ENCODE peak calls at places on chromosome 16, in nine cellular contexts. Q, E, O, C, P, J, A, L and S are unnamed samples.

GRCh38 chr16:76345093-76345735 is 68.0 kb downstream of the CNTNAP4 start:
- DNase-seq in Q (no peak), E (no peak), O (no peak), C (no peak), P (no peak), J (no peak), A (no peak), L (peak), S (no peak)

GRCh38 chr16:12436201-12436657 is 367.5 kb downstream of the CPPED1 start:
- DNase-seq in Q (no peak), E (no peak), O (no peak), C (no peak), P (no peak), J (no peak), A (no peak), L (no peak), S (no peak)

GRCh38 chr16:49510676-49511305 is 137.2 kb downstream of the C16orf78 start:
- DNase-seq in Q (no peak), E (no peak), O (no peak), C (no peak), P (no peak), J (no peak), A (no peak), L (no peak), S (no peak)

GRCh38 chr16:85923153-85924021 is 24.4 kb downstream of the IRF8 start:
- DNase-seq in Q (no peak), E (no peak), O (peak), C (no peak), P (no peak), J (no peak), A (peak), L (no peak), S (no peak)

GRCh38 chr16:3054965-3055733 is 8.8 kb downstream of the MMP25 start:
- DNase-seq in Q (no peak), E (no peak), O (no peak), C (no peak), P (no peak), J (no peak), A (no peak), L (no peak), S (no peak)

GRCh38 chr16:25018972-25019617 is 3.9 kb upstream of the ARHGAP17 start:
- DNase-seq in Q (no peak), E (no peak), O (no peak), C (no peak), P (no peak), J (no peak), A (no peak), L (no peak), S (no peak)

GRCh38 chr16:58022601-58023371 is 2.8 kb upstream of the MMP15 start:
- DNase-seq in Q (peak), E (no peak), O (peak), C (no peak), P (peak), J (no peak), A (no peak), L (peak), S (no peak)

GRCh38 chr16:14121135-14121534 is 50.0 kb downstream of the MRTFB start:
- DNase-seq in Q (no peak), E (no peak), O (no peak), C (no peak), P (no peak), J (no peak), A (no peak), L (no peak), S (no peak)

GRCh38 chr16:87212026-87212425 is 105.2 kb downstream of the C16orf95 start:
- DNase-seq in Q (no peak), E (no peak), O (peak), C (no peak), P (no peak), J (no peak), A (no peak), L (no peak), S (no peak)

GRCh38 chr16:3876695-3877094 is 3.8 kb downstream of the CREBBP start:
- DNase-seq in Q (no peak), E (no peak), O (peak), C (no peak), P (no peak), J (no peak), A (no peak), L (no peak), S (no peak)

GRCh38 chr16:47924950-47925349 is 230.8 kb downstream of the ABCC12 start:
- DNase-seq in Q (no peak), E (no peak), O (no peak), C (no peak), P (no peak), J (no peak), A (no peak), L (peak), S (no peak)

GRCh38 chr16:88747588-88748301 is 37.3 kb downstream of the PIEZO1 start:
- DNase-seq in Q (peak), E (peak), O (peak), C (peak), P (no peak), J (peak), A (no peak), L (no peak), S (peak)

GRCh38 chr16:68378436-68379415 is 67.9 kb downstream of the PRMT7 start:
- DNase-seq in Q (no peak), E (no peak), O (no peak), C (no peak), P (no peak), J (no peak), A (no peak), L (no peak), S (no peak)

GRCh38 chr16:71472041-71472440 is 10.0 kb upstream of the ZNF23 start:
- DNase-seq in Q (no peak), E (no peak), O (no peak), C (no peak), P (no peak), J (no peak), A (no peak), L (no peak), S (no peak)

GRCh38 chr16:52561910-52562741 is 15.2 kb upstream of the TOX3 start:
- DNase-seq in Q (no peak), E (no peak), O (no peak), C (no peak), P (no peak), J (no peak), A (no peak), L (no peak), S (no peak)

GRCh38 chr16:73056911-73057310 is 9.0 kb upstream of the ZFHX3 start:
- DNase-seq in Q (no peak), E (no peak), O (no peak), C (no peak), P (no peak), J (no peak), A (no peak), L (no peak), S (no peak)

GRCh38 chr16:87461466-87461975 is 31.3 kb downstream of the ZCCHC14 start:
- DNase-seq in Q (peak), E (peak), O (peak), C (peak), P (no peak), J (peak), A (no peak), L (no peak), S (peak)

GRCh38 chr16:46756772-46757171 is 8.6 kb upstream of the MYLK3 start:
- DNase-seq in Q (no peak), E (no peak), O (no peak), C (no peak), P (no peak), J (no peak), A (no peak), L (no peak), S (no peak)

GRCh38 chr16:57658130-57658877 is 9.8 kb upstream of the ADGRG3 start:
- DNase-seq in Q (no peak), E (no peak), O (no peak), C (no peak), P (no peak), J (no peak), A (no peak), L (no peak), S (no peak)

GRCh38 chr16:10182186-10182683 is at the start of gene GRIN2A:
- DNase-seq in Q (no peak), E (no peak), O (no peak), C (no peak), P (no peak), J (no peak), A (no peak), L (no peak), S (no peak)

GRCh38 chr16:10877472-10877946 is 507 bp downstream of the CIITA start:
- DNase-seq in Q (peak), E (no peak), O (no peak), C (no peak), P (no peak), J (no peak), A (no peak), L (no peak), S (no peak)

GRCh38 chr16:70663524-70664324 is 17.4 kb downstream of the IL34 start:
- DNase-seq in Q (no peak), E (no peak), O (no peak), C (no peak), P (no peak), J (no peak), A (no peak), L (no peak), S (no peak)

GRCh38 chr16:49336581-49336980 is 37.0 kb upstream of the C16orf78 start:
- DNase-seq in Q (no peak), E (no peak), O (no peak), C (no peak), P (no peak), J (no peak), A (no peak), L (no peak), S (no peak)

GRCh38 chr16:1150511-1150982 is 2.4 kb upstream of the CACNA1H start:
- DNase-seq in Q (no peak), E (peak), O (peak), C (peak), P (no peak), J (peak), A (no peak), L (no peak), S (peak)

GRCh38 chr16:64724339-64724738 is 397.5 kb downstream of the CDH11 start:
- DNase-seq in Q (no peak), E (no peak), O (no peak), C (no peak), P (no peak), J (no peak), A (no peak), L (no peak), S (no peak)

GRCh38 chr16:2027024-2028010 is 615 bp downstream of the NHERF2 start:
- DNase-seq in Q (no peak), E (no peak), O (peak), C (no peak), P (no peak), J (no peak), A (no peak), L (no peak), S (no peak)

GRCh38 chr16:8258523-8258922 is 331.8 kb downstream of the TMEM114 start:
- DNase-seq in Q (no peak), E (no peak), O (no peak), C (no peak), P (no peak), J (no peak), A (no peak), L (no peak), S (no peak)

GRCh38 chr16:79334127-79334526 is 266.4 kb downstream of the MAF start:
- DNase-seq in Q (no peak), E (peak), O (no peak), C (peak), P (no peak), J (no peak), A (no peak), L (no peak), S (no peak)

GRCh38 chr16:30054959-30055553 is 10.5 kb upstream of the ALDOA start:
- DNase-seq in Q (peak), E (peak), O (peak), C (peak), P (no peak), J (no peak), A (no peak), L (no peak), S (peak)

GRCh38 chr16:68711421-68712139 is 25.5 kb upstream of the CDH1 start:
- DNase-seq in Q (no peak), E (peak), O (no peak), C (no peak), P (no peak), J (no peak), A (no peak), L (no peak), S (no peak)

GRCh38 chr16:47731252-47731651 is 270.1 kb downstream of the PHKB start:
- DNase-seq in Q (no peak), E (no peak), O (peak), C (no peak), P (no peak), J (no peak), A (peak), L (peak), S (no peak)

GRCh38 chr16:79843631-79844043 is 243.1 kb upstream of the MAF start:
- DNase-seq in Q (peak), E (no peak), O (no peak), C (no peak), P (no peak), J (no peak), A (no peak), L (no peak), S (no peak)

GRCh38 chr16:66508261-66508913 is 41.5 kb downstream of the TK2 start:
- DNase-seq in Q (peak), E (no peak), O (peak), C (no peak), P (no peak), J (peak), A (no peak), L (no peak), S (peak)